ENCODE peak calls at places on chromosomes 1 and 21, in seven cellular contexts. N is CD4-positive, alpha-beta T cell; G is neuronal stem cell; O is lung; J is DND-41; S is breast epithelium; Q is H9. K is an unnamed sample.

GRCh38 chr1:240912821-240913220 is 300.9 kb upstream of the GREM2 start:
- DNase-seq in G (no peak), J (no peak), N (no peak), Q (no peak), O (no peak), S (no peak), K (no peak)

GRCh38 chr1:79005945-79006344 is 585 bp downstream of the ADGRL4 start:
- DNase-seq in O (no peak), Q (no peak), J (no peak), S (no peak), G (no peak), N (no peak), K (no peak)

GRCh38 chr21:16073571-16073970 is 343.8 kb downstream of the USP25 start:
- DNase-seq in N (no peak), G (no peak), O (no peak), S (no peak), J (no peak), Q (no peak), K (no peak)

GRCh38 chr1:169041371-169041770 is 65.1 kb upstream of the ATP1B1 start:
- DNase-seq in J (no peak), S (no peak), N (no peak), G (no peak), Q (no peak), O (no peak), K (no peak)

GRCh38 chr1:230832466-230832865 is 35.9 kb downstream of the C1orf198 start:
- DNase-seq in J (no peak), S (no peak), Q (no peak), G (no peak), O (peak; percentile 0), N (no peak), K (no peak)

GRCh38 chr1:39127513-39127912 is 77.0 kb upstream of the MACF1 start:
- DNase-seq in O (no peak), J (no peak), N (no peak), S (no peak), G (peak; percentile 49), Q (no peak), K (no peak)

GRCh38 chr1:170239445-170239844 is 93.7 kb downstream of the NTMT2 start:
- DNase-seq in G (no peak), J (no peak), Q (no peak), O (no peak), S (no peak), N (no peak), K (no peak)

GRCh38 chr1:192224846-192225245 is 66.6 kb downstream of the RGS18 start:
- DNase-seq in G (no peak), S (no peak), J (no peak), Q (no peak), O (no peak), N (no peak), K (no peak)

GRCh38 chr1:107525146-107525545 is 384.3 kb downstream of the NTNG1 start:
- DNase-seq in O (no peak), S (no peak), Q (no peak), N (no peak), G (no peak), J (peak; percentile 32), K (no peak)

GRCh38 chr1:89065077-89065868 is at the start of gene GBP1:
- DNase-seq in J (peak; percentile 42), G (no peak), O (no peak), S (no peak), Q (no peak), N (no peak), K (no peak)

GRCh38 chr1:13759072-13759471 is 59.1 kb downstream of the PRDM2 start:
- DNase-seq in O (peak; percentile 45), S (peak; percentile 30), J (no peak), N (no peak), G (no peak), Q (no peak), K (no peak)

GRCh38 chr1:40620586-40620985 is 44.9 kb downstream of the RIMS3 start:
- DNase-seq in S (no peak), G (no peak), Q (no peak), J (no peak), N (no peak), O (no peak), K (no peak)

GRCh38 chr1:110011527-110012041 is 22.8 kb upstream of the STRIP1 start:
- DNase-seq in G (no peak), Q (peak; percentile 39), S (no peak), N (peak; percentile 9), J (peak; percentile 39), O (no peak), K (no peak)

GRCh38 chr1:161864577-161864976 is 98.5 kb downstream of the ATF6 start:
- DNase-seq in J (no peak), S (no peak), N (peak; percentile 11), O (no peak), Q (no peak), G (no peak), K (no peak)

GRCh38 chr21:44896561-44897286 is 23.2 kb upstream of the PTTG1IP start:
- DNase-seq in G (no peak), O (no peak), J (no peak), N (no peak), S (no peak), Q (no peak), K (no peak)

GRCh38 chr1:185917646-185918045 is 183.5 kb downstream of the HMCN1 start:
- DNase-seq in J (no peak), G (peak; percentile 21), N (no peak), S (no peak), O (peak; percentile 33), Q (peak; percentile 56), K (no peak)

GRCh38 chr1:117339866-117340357 is 27.3 kb upstream of the MAN1A2 start:
- DNase-seq in J (no peak), N (peak; percentile 11), G (no peak), O (no peak), S (peak; percentile 38), Q (no peak), K (no peak)

GRCh38 chr21:17429936-17430335 is 82.9 kb upstream of the CXADR start:
- DNase-seq in O (no peak), N (no peak), J (no peak), Q (no peak), S (no peak), G (no peak), K (no peak)

GRCh38 chr1:5730272-5731109 is 261.7 kb downstream of the NPHP4 start:
- DNase-seq in O (no peak), J (no peak), N (no peak), S (no peak), G (no peak), Q (no peak), K (no peak)

GRCh38 chr1:5734996-5735395 is 257.2 kb downstream of the NPHP4 start:
- DNase-seq in O (no peak), Q (no peak), N (no peak), G (no peak), S (no peak), J (no peak), K (no peak)

GRCh38 chr1:5731110-5731423 is 261.2 kb downstream of the NPHP4 start:
- DNase-seq in Q (no peak), N (no peak), O (no peak), J (no peak), S (no peak), G (no peak), K (no peak)

GRCh38 chr1:5734414-5734813 is 257.8 kb downstream of the NPHP4 start:
- DNase-seq in S (no peak), N (no peak), O (no peak), G (no peak), Q (no peak), J (no peak), K (no peak)

DNA sequence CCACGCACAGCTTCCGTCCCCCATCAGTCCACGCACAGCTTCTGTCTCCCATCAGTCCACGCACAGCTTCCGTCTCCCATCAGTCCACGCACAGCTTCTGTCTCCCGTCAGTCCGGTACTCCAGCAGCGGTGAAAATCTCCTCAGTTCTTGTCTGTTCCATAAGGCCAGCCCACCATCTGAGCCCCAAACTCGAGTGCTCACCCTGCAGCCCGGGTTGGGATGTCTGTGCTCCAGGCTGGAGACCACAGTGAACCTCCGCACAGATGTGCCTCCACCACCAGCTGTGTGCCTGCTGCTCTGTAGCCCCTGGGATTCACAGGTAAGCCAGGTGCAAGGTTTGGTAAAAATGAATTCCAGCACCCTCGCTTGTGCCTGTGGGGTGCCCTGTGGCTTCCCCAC is 258.6 kb downstream of the NPHP4 start:
- DNase-seq in S (no peak), O (no peak), G (no peak), N (no peak), J (no peak), Q (no peak), K (no peak)
- H3K9me3 ChIP-seq in S (no peaks in the 10 kb centered on the region), O (no peaks in the 10 kb centered on the region), G (no peaks in the 10 kb centered on the region), N (no peaks in the 10 kb centered on the region), J (no peaks in the 10 kb centered on the region), Q (no peaks in the 10 kb centered on the region), K (no peaks in the 10 kb centered on the region)

GRCh38 chr1:159483501-159483900 is 44.0 kb downstream of the OR10J1 start:
- DNase-seq in Q (no peak), S (no peak), N (no peak), J (no peak), G (no peak), O (no peak), K (no peak)
- H3K9me3 ChIP-seq in Q (no peaks in the 10 kb centered on the region), S (no peaks in the 10 kb centered on the region), N (no peaks in the 10 kb centered on the region), J (no peaks in the 10 kb centered on the region), G (no peaks in the 10 kb centered on the region), O (peaks cover 2% of the 10 kb centered on the region), K (no peaks in the 10 kb centered on the region)

GRCh38 chr1:227654431-227654830 is 80.7 kb downstream of the JMJD4 start:
- DNase-seq in J (no peak), O (no peak), N (no peak), Q (no peak), S (no peak), G (no peak), K (no peak)
- H3K9me3 ChIP-seq in J (peaks cover 91% of the 10 kb centered on the region), O (peaks cover 11% of the 10 kb centered on the region), N (peaks cover 85% of the 10 kb centered on the region), Q (peaks cover 85% of the 10 kb centered on the region), S (peaks cover 99% of the 10 kb centered on the region), G (peaks cover 100% of the 10 kb centered on the region), K (peaks cover 51% of the 10 kb centered on the region)

GRCh38 chr21:26966360-26966977 is 419 bp downstream of the ADAMTS5 start:
- DNase-seq in Q (peak; percentile 71), N (no peak), G (no peak), J (no peak), S (peak; percentile 22), O (no peak), K (no peak)
- H3K9me3 ChIP-seq in Q (no peaks in the 10 kb centered on the region), N (no peaks in the 10 kb centered on the region), G (no peaks in the 10 kb centered on the region), J (peaks cover 6% of the 10 kb centered on the region), S (no peaks in the 10 kb centered on the region), O (no peaks in the 10 kb centered on the region), K (no peaks in the 10 kb centered on the region)

GRCh38 chr1:80047791-80048190 is 1041.3 kb upstream of the ADGRL4 start:
- DNase-seq in N (no peak), Q (no peak), O (no peak), J (no peak), G (no peak), S (no peak), K (no peak)
- H3K9me3 ChIP-seq in N (no peaks in the 10 kb centered on the region), Q (no peaks in the 10 kb centered on the region), O (peaks cover 7% of the 10 kb centered on the region), J (peaks cover 7% of the 10 kb centered on the region), G (no peaks in the 10 kb centered on the region), S (no peaks in the 10 kb centered on the region), K (no peaks in the 10 kb centered on the region)

GRCh38 chr1:208445710-208446702 is 201.8 kb upstream of the PLXNA2 start:
- DNase-seq in N (no peak), Q (no peak), S (no peak), G (no peak), O (no peak), J (no peak), K (no peak)
- H3K9me3 ChIP-seq in N (peaks cover 5% of the 10 kb centered on the region), Q (no peaks in the 10 kb centered on the region), S (peaks cover 11% of the 10 kb centered on the region), G (no peaks in the 10 kb centered on the region), O (peaks cover 4% of the 10 kb centered on the region), J (no peaks in the 10 kb centered on the region), K (no peaks in the 10 kb centered on the region)

K was measured in T-helper 17 cell.